ENCODE peak calls at places on chromosome 7, in eight cellular contexts. Y is left cardiac atrium; J is ELF-1; M is B cell; B is iPS DF 6.9; F is C1 segment of cervical spinal cord; R is activated effector memory CD4-positive, alpha-beta T cell treated with anti-CD3 and anti-CD28 coated beads, Interleukin-2, amount 50 U/mL, for 16 hours; P is WTC11. H is an unnamed sample.

GRCh38 chr7:129089521-129090212 is 34.8 kb upstream of the TNPO3 start:
- DNase-seq in Y (no peak), J (no peak), M (no peak), B (no peak), F (no peak), R (no peak), P (no peak), H (peak)

GRCh38 chr7:102234801-102235550 is 51.7 kb upstream of the SH2B2 start:
- DNase-seq in Y (no peak), J (no peak), M (no peak), B (no peak), F (no peak), R (no peak), P (no peak), H (no peak)

GRCh38 chr7:116911799-116912198 is 41.5 kb upstream of the ST7 start:
- DNase-seq in Y (no peak), J (no peak), M (no peak), B (no peak), F (no peak), R (no peak), P (no peak), H (no peak)

GRCh38 chr7:100220833-100221718 is 1.3 kb downstream of the PVRIG start:
- DNase-seq in Y (no peak), J (no peak), M (peak), B (no peak), F (no peak), R (peak), P (no peak), H (peak)

GRCh38 chr7:99125505-99125865 is 18.4 kb downstream of the SMURF1 start:
- DNase-seq in Y (no peak), J (peak), M (no peak), B (no peak), F (no peak), R (no peak), P (no peak), H (no peak)

GRCh38 chr7:150335101-150335773 is 6.2 kb downstream of the RARRES2 start:
- DNase-seq in Y (no peak), J (peak), M (no peak), B (no peak), F (no peak), R (no peak), P (peak), H (peak)

GRCh38 chr7:117895271-117895670 is 22.0 kb upstream of the CTTNBP2 start:
- DNase-seq in Y (no peak), J (no peak), M (no peak), B (no peak), F (no peak), R (no peak), P (no peak), H (no peak)

GRCh38 chr7:74501298-74501697 is 47.6 kb downstream of the GTF2IRD1 start:
- DNase-seq in Y (peak), J (no peak), M (no peak), B (no peak), F (no peak), R (no peak), P (no peak), H (no peak)

GRCh38 chr7:75534727-75535307 is 42.7 kb downstream of the SPDYE5 start:
- DNase-seq in Y (no peak), J (no peak), M (no peak), B (no peak), F (no peak), R (no peak), P (no peak), H (peak)

GRCh38 chr7:29282819-29283414 is 88.3 kb downstream of the CHN2 start:
- DNase-seq in Y (no peak), J (no peak), M (no peak), B (no peak), F (no peak), R (no peak), P (no peak), H (no peak)

GRCh38 chr7:138684360-138684759 is 16.8 kb downstream of the SVOPL start:
- DNase-seq in Y (no peak), J (no peak), M (no peak), B (no peak), F (no peak), R (no peak), P (no peak), H (no peak)

GRCh38 chr7:6481445-6481844 is 33.7 kb upstream of the DAGLB start:
- DNase-seq in Y (no peak), J (no peak), M (no peak), B (no peak), F (no peak), R (no peak), P (no peak), H (no peak)

GRCh38 chr7:140358771-140359095 is 39.6 kb downstream of the SLC37A3 start:
- DNase-seq in Y (no peak), J (no peak), M (no peak), B (no peak), F (no peak), R (peak), P (no peak), H (no peak)

GRCh38 chr7:18175801-18176450 is 148.3 kb upstream of the PRPS1L1 start:
- DNase-seq in Y (no peak), J (no peak), M (no peak), B (no peak), F (no peak), R (no peak), P (no peak), H (no peak)

GRCh38 chr7:157558875-157559595 is 222.2 kb downstream of the DNAJB6 start:
- DNase-seq in Y (no peak), J (no peak), M (no peak), B (no peak), F (no peak), R (peak), P (peak), H (no peak)

GRCh38 chr7:127831312-127832212 is 179.6 kb downstream of the SND1 start:
- DNase-seq in Y (no peak), J (no peak), M (no peak), B (no peak), F (no peak), R (no peak), P (no peak), H (no peak)

GRCh38 chr7:91089382-91089963 is 174.8 kb upstream of the FZD1 start:
- DNase-seq in Y (no peak), J (no peak), M (no peak), B (no peak), F (no peak), R (no peak), P (no peak), H (no peak)

GRCh38 chr7:30281791-30282190 is 2.6 kb upstream of the ZNRF2 start:
- DNase-seq in Y (no peak), J (no peak), M (no peak), B (no peak), F (no peak), R (no peak), P (no peak), H (no peak)

GRCh38 chr7:147513451-147513850 is 1077.1 kb upstream of the C7orf33 start:
- DNase-seq in Y (no peak), J (no peak), M (no peak), B (no peak), F (no peak), R (no peak), P (no peak), H (no peak)

GRCh38 chr7:26476271-26476670 is 184.6 kb downstream of the SNX10 start:
- DNase-seq in Y (no peak), J (no peak), M (no peak), B (no peak), F (no peak), R (no peak), P (no peak), H (no peak)

GRCh38 chr7:130148561-130148960 is 56.6 kb downstream of the TMEM209 start:
- DNase-seq in Y (no peak), J (no peak), M (no peak), B (no peak), F (no peak), R (no peak), P (no peak), H (no peak)

GRCh38 chr7:45598697-45599520 is 24.7 kb downstream of the ADCY1 start:
- DNase-seq in Y (no peak), J (no peak), M (no peak), B (no peak), F (no peak), R (peak), P (no peak), H (peak)

GRCh38 chr7:27122075-27122910 is 8.3 kb downstream of the HOXA4 start:
- DNase-seq in Y (no peak), J (peak), M (no peak), B (no peak), F (no peak), R (peak), P (no peak), H (no peak)

GRCh38 chr7:98211221-98211675 is at the start of gene BHLHA15:
- DNase-seq in Y (peak), J (no peak), M (peak), B (no peak), F (no peak), R (peak), P (peak), H (peak)

GRCh38 chr7:47819054-47819920 is 129.0 kb downstream of the PKD1L1 start:
- DNase-seq in Y (peak), J (peak), M (peak), B (peak), F (no peak), R (no peak), P (peak), H (peak)

GRCh38 chr7:25031007-25031406 is 51.0 kb upstream of the OSBPL3 start:
- DNase-seq in Y (no peak), J (no peak), M (no peak), B (no peak), F (no peak), R (no peak), P (no peak), H (peak)

GRCh38 chr7:149729586-149729982 is 43.8 kb downstream of the ZNF467 start:
- DNase-seq in Y (no peak), J (no peak), M (no peak), B (no peak), F (no peak), R (peak), P (no peak), H (no peak)

GRCh38 chr7:94313926-94314325 is 80.8 kb upstream of the COL1A2 start:
- DNase-seq in Y (no peak), J (no peak), M (no peak), B (no peak), F (no peak), R (no peak), P (no peak), H (no peak)

GRCh38 chr7:121204537-121204936 is 124.3 kb upstream of the WNT16 start:
- DNase-seq in Y (no peak), J (no peak), M (no peak), B (no peak), F (no peak), R (no peak), P (no peak), H (no peak)

GRCh38 chr7:95470452-95470851 is 15.3 kb upstream of the ASB4 start:
- DNase-seq in Y (peak), J (no peak), M (no peak), B (no peak), F (no peak), R (no peak), P (no peak), H (peak)

GRCh38 chr7:143172354-143172753 is 10.9 kb upstream of the TAS2R39 start:
- DNase-seq in Y (no peak), J (no peak), M (no peak), B (no peak), F (no peak), R (no peak), P (no peak), H (no peak)

GRCh38 chr7:87217983-87218653 is 1.4 kb downstream of the TMEM243 start:
- DNase-seq in Y (no peak), J (no peak), M (no peak), B (no peak), F (no peak), R (no peak), P (no peak), H (no peak)

GRCh38 chr7:98230746-98231471 is 19.7 kb downstream of the BHLHA15 start:
- DNase-seq in Y (no peak), J (no peak), M (no peak), B (no peak), F (no peak), R (no peak), P (no peak), H (no peak)

GRCh38 chr7:53383131-53383530 is 347.7 kb downstream of the POM121L12 start:
- DNase-seq in Y (no peak), J (no peak), M (no peak), B (no peak), F (no peak), R (no peak), P (no peak), H (no peak)

GRCh38 chr7:47180268-47180826 is 401.6 kb downstream of the TNS3 start:
- DNase-seq in Y (peak), J (peak), M (peak), B (no peak), F (no peak), R (no peak), P (peak), H (peak)

H was measured in GM13976.